ENCODE peak calls at places on chromosomes 1 and 21, in six cellular contexts. One of them, this sample, is unnamed.

GRCh38 chr21:41207401-41208388 is 39.7 kb downstream of the BACE2 start:
- DNase-seq in mucosa of gallbladder: peak
- DNase-seq in CD4-positive, alpha-beta T cell: no peak
- DNase-seq in CD8-positive, alpha-beta T cell: no peak
- DNase-seq in stimulated activated CD8-positive, alpha-beta memory T cell treated with anti-CD3 and anti-CD28 coated beads, Interleukin-4, amount 100 ng/mL, for 1 hour: no peak
- DNase-seq in stimulated activated CD4-positive, alpha-beta T cell treated with anti-CD3 and anti-CD28 coated beads, Interleukin-15, amount 100 ng/mL, for 1 hour: no peak
- DNase-seq in this sample: no peak

GRCh38 chr1:61186753-61187152 is 104.4 kb downstream of the NFIA start:
- DNase-seq in CD4-positive, alpha-beta T cell: no peak
- DNase-seq in stimulated activated CD4-positive, alpha-beta T cell treated with anti-CD3 and anti-CD28 coated beads, Interleukin-15, amount 100 ng/mL, for 1 hour: no peak
- DNase-seq in stimulated activated CD8-positive, alpha-beta memory T cell treated with anti-CD3 and anti-CD28 coated beads, Interleukin-4, amount 100 ng/mL, for 1 hour: no peak
- DNase-seq in CD8-positive, alpha-beta T cell: no peak
- DNase-seq in mucosa of gallbladder: no peak
- DNase-seq in this sample: no peak

GRCh38 chr1:210085359-210085758 is 147.2 kb upstream of the SERTAD4 start:
- DNase-seq in mucosa of gallbladder: no peak
- DNase-seq in CD4-positive, alpha-beta T cell: no peak
- DNase-seq in stimulated activated CD8-positive, alpha-beta memory T cell treated with anti-CD3 and anti-CD28 coated beads, Interleukin-4, amount 100 ng/mL, for 1 hour: no peak
- DNase-seq in CD8-positive, alpha-beta T cell: no peak
- DNase-seq in stimulated activated CD4-positive, alpha-beta T cell treated with anti-CD3 and anti-CD28 coated beads, Interleukin-15, amount 100 ng/mL, for 1 hour: no peak
- DNase-seq in this sample: no peak

GRCh38 chr1:24374891-24375786 is 38.4 kb downstream of the STPG1 start:
- DNase-seq in CD4-positive, alpha-beta T cell: no peak
- DNase-seq in stimulated activated CD8-positive, alpha-beta memory T cell treated with anti-CD3 and anti-CD28 coated beads, Interleukin-4, amount 100 ng/mL, for 1 hour: no peak
- DNase-seq in stimulated activated CD4-positive, alpha-beta T cell treated with anti-CD3 and anti-CD28 coated beads, Interleukin-15, amount 100 ng/mL, for 1 hour: no peak
- DNase-seq in mucosa of gallbladder: no peak
- DNase-seq in CD8-positive, alpha-beta T cell: no peak
- DNase-seq in this sample: no peak

GRCh38 chr1:223320959-223321358 is 43.0 kb downstream of the SUSD4 start:
- DNase-seq in stimulated activated CD8-positive, alpha-beta memory T cell treated with anti-CD3 and anti-CD28 coated beads, Interleukin-4, amount 100 ng/mL, for 1 hour: no peak
- DNase-seq in stimulated activated CD4-positive, alpha-beta T cell treated with anti-CD3 and anti-CD28 coated beads, Interleukin-15, amount 100 ng/mL, for 1 hour: no peak
- DNase-seq in mucosa of gallbladder: no peak
- DNase-seq in CD8-positive, alpha-beta T cell: no peak
- DNase-seq in CD4-positive, alpha-beta T cell: no peak
- DNase-seq in this sample: no peak

GRCh38 chr1:29245876-29246275 is 9.6 kb downstream of the PTPRU start:
- DNase-seq in CD8-positive, alpha-beta T cell: no peak
- DNase-seq in mucosa of gallbladder: peak
- DNase-seq in CD4-positive, alpha-beta T cell: no peak
- DNase-seq in stimulated activated CD4-positive, alpha-beta T cell treated with anti-CD3 and anti-CD28 coated beads, Interleukin-15, amount 100 ng/mL, for 1 hour: no peak
- DNase-seq in stimulated activated CD8-positive, alpha-beta memory T cell treated with anti-CD3 and anti-CD28 coated beads, Interleukin-4, amount 100 ng/mL, for 1 hour: no peak
- DNase-seq in this sample: no peak

GRCh38 chr1:106232128-106232527 is 824.3 kb upstream of the PRMT6 start:
- DNase-seq in CD4-positive, alpha-beta T cell: no peak
- DNase-seq in stimulated activated CD8-positive, alpha-beta memory T cell treated with anti-CD3 and anti-CD28 coated beads, Interleukin-4, amount 100 ng/mL, for 1 hour: no peak
- DNase-seq in mucosa of gallbladder: no peak
- DNase-seq in stimulated activated CD4-positive, alpha-beta T cell treated with anti-CD3 and anti-CD28 coated beads, Interleukin-15, amount 100 ng/mL, for 1 hour: no peak
- DNase-seq in CD8-positive, alpha-beta T cell: no peak
- DNase-seq in this sample: no peak

GRCh38 chr1:23384312-23385058 is 14.8 kb upstream of the ZNF436 start:
- DNase-seq in CD4-positive, alpha-beta T cell: no peak
- DNase-seq in stimulated activated CD8-positive, alpha-beta memory T cell treated with anti-CD3 and anti-CD28 coated beads, Interleukin-4, amount 100 ng/mL, for 1 hour: no peak
- DNase-seq in stimulated activated CD4-positive, alpha-beta T cell treated with anti-CD3 and anti-CD28 coated beads, Interleukin-15, amount 100 ng/mL, for 1 hour: no peak
- DNase-seq in mucosa of gallbladder: no peak
- DNase-seq in CD8-positive, alpha-beta T cell: no peak
- DNase-seq in this sample: no peak

GRCh38 chr1:45381243-45381642 is 41.0 kb upstream of the MUTYH start:
- DNase-seq in CD8-positive, alpha-beta T cell: no peak
- DNase-seq in CD4-positive, alpha-beta T cell: no peak
- DNase-seq in stimulated activated CD8-positive, alpha-beta memory T cell treated with anti-CD3 and anti-CD28 coated beads, Interleukin-4, amount 100 ng/mL, for 1 hour: no peak
- DNase-seq in mucosa of gallbladder: no peak
- DNase-seq in stimulated activated CD4-positive, alpha-beta T cell treated with anti-CD3 and anti-CD28 coated beads, Interleukin-15, amount 100 ng/mL, for 1 hour: no peak
- DNase-seq in this sample: no peak

GRCh38 chr1:109579496-109579895 is 31.1 kb downstream of the GNAI3 start:
- DNase-seq in stimulated activated CD4-positive, alpha-beta T cell treated with anti-CD3 and anti-CD28 coated beads, Interleukin-15, amount 100 ng/mL, for 1 hour: no peak
- DNase-seq in CD4-positive, alpha-beta T cell: no peak
- DNase-seq in CD8-positive, alpha-beta T cell: no peak
- DNase-seq in stimulated activated CD8-positive, alpha-beta memory T cell treated with anti-CD3 and anti-CD28 coated beads, Interleukin-4, amount 100 ng/mL, for 1 hour: no peak
- DNase-seq in mucosa of gallbladder: no peak
- DNase-seq in this sample: no peak

GRCh38 chr1:171310661-171311087 is 3.3 kb upstream of the FMO4 start:
- DNase-seq in mucosa of gallbladder: no peak
- DNase-seq in stimulated activated CD8-positive, alpha-beta memory T cell treated with anti-CD3 and anti-CD28 coated beads, Interleukin-4, amount 100 ng/mL, for 1 hour: no peak
- DNase-seq in CD4-positive, alpha-beta T cell: no peak
- DNase-seq in stimulated activated CD4-positive, alpha-beta T cell treated with anti-CD3 and anti-CD28 coated beads, Interleukin-15, amount 100 ng/mL, for 1 hour: no peak
- DNase-seq in CD8-positive, alpha-beta T cell: no peak
- DNase-seq in this sample: no peak

GRCh38 chr1:204104331-204105222 is 31.7 kb downstream of the SOX13 start:
- DNase-seq in CD8-positive, alpha-beta T cell: peak
- DNase-seq in CD4-positive, alpha-beta T cell: no peak
- DNase-seq in stimulated activated CD8-positive, alpha-beta memory T cell treated with anti-CD3 and anti-CD28 coated beads, Interleukin-4, amount 100 ng/mL, for 1 hour: no peak
- DNase-seq in stimulated activated CD4-positive, alpha-beta T cell treated with anti-CD3 and anti-CD28 coated beads, Interleukin-15, amount 100 ng/mL, for 1 hour: no peak
- DNase-seq in mucosa of gallbladder: peak
- DNase-seq in this sample: no peak

GRCh38 chr1:31159869-31160611 is 79.6 kb downstream of the NKAIN1 start:
- DNase-seq in stimulated activated CD4-positive, alpha-beta T cell treated with anti-CD3 and anti-CD28 coated beads, Interleukin-15, amount 100 ng/mL, for 1 hour: no peak
- DNase-seq in stimulated activated CD8-positive, alpha-beta memory T cell treated with anti-CD3 and anti-CD28 coated beads, Interleukin-4, amount 100 ng/mL, for 1 hour: no peak
- DNase-seq in mucosa of gallbladder: no peak
- DNase-seq in CD4-positive, alpha-beta T cell: no peak
- DNase-seq in CD8-positive, alpha-beta T cell: no peak
- DNase-seq in this sample: no peak

GRCh38 chr1:2470290-2471158 is 5.6 kb upstream of the PLCH2 start:
- DNase-seq in CD4-positive, alpha-beta T cell: no peak
- DNase-seq in CD8-positive, alpha-beta T cell: no peak
- DNase-seq in stimulated activated CD4-positive, alpha-beta T cell treated with anti-CD3 and anti-CD28 coated beads, Interleukin-15, amount 100 ng/mL, for 1 hour: no peak
- DNase-seq in mucosa of gallbladder: no peak
- DNase-seq in stimulated activated CD8-positive, alpha-beta memory T cell treated with anti-CD3 and anti-CD28 coated beads, Interleukin-4, amount 100 ng/mL, for 1 hour: no peak
- DNase-seq in this sample: no peak

GRCh38 chr1:215899901-215900300 is 332.8 kb downstream of the KCTD3 start:
- DNase-seq in stimulated activated CD8-positive, alpha-beta memory T cell treated with anti-CD3 and anti-CD28 coated beads, Interleukin-4, amount 100 ng/mL, for 1 hour: no peak
- DNase-seq in CD4-positive, alpha-beta T cell: no peak
- DNase-seq in mucosa of gallbladder: no peak
- DNase-seq in CD8-positive, alpha-beta T cell: no peak
- DNase-seq in stimulated activated CD4-positive, alpha-beta T cell treated with anti-CD3 and anti-CD28 coated beads, Interleukin-15, amount 100 ng/mL, for 1 hour: no peak
- DNase-seq in this sample: no peak

GRCh38 chr1:165842363-165843129 is 15.1 kb downstream of the UCK2 start:
- DNase-seq in mucosa of gallbladder: no peak
- DNase-seq in CD8-positive, alpha-beta T cell: no peak
- DNase-seq in stimulated activated CD8-positive, alpha-beta memory T cell treated with anti-CD3 and anti-CD28 coated beads, Interleukin-4, amount 100 ng/mL, for 1 hour: no peak
- DNase-seq in stimulated activated CD4-positive, alpha-beta T cell treated with anti-CD3 and anti-CD28 coated beads, Interleukin-15, amount 100 ng/mL, for 1 hour: no peak
- DNase-seq in CD4-positive, alpha-beta T cell: no peak
- DNase-seq in this sample: no peak

GRCh38 chr1:233972951-233973635 is 68.6 kb downstream of the SLC35F3 start:
- DNase-seq in mucosa of gallbladder: no peak
- DNase-seq in stimulated activated CD8-positive, alpha-beta memory T cell treated with anti-CD3 and anti-CD28 coated beads, Interleukin-4, amount 100 ng/mL, for 1 hour: no peak
- DNase-seq in CD4-positive, alpha-beta T cell: no peak
- DNase-seq in CD8-positive, alpha-beta T cell: no peak
- DNase-seq in stimulated activated CD4-positive, alpha-beta T cell treated with anti-CD3 and anti-CD28 coated beads, Interleukin-15, amount 100 ng/mL, for 1 hour: no peak
- DNase-seq in this sample: no peak

GRCh38 chr1:197145451-197146029 is 929 bp downstream of the ASPM start:
- DNase-seq in stimulated activated CD4-positive, alpha-beta T cell treated with anti-CD3 and anti-CD28 coated beads, Interleukin-15, amount 100 ng/mL, for 1 hour: no peak
- DNase-seq in stimulated activated CD8-positive, alpha-beta memory T cell treated with anti-CD3 and anti-CD28 coated beads, Interleukin-4, amount 100 ng/mL, for 1 hour: no peak
- DNase-seq in CD4-positive, alpha-beta T cell: no peak
- DNase-seq in mucosa of gallbladder: no peak
- DNase-seq in CD8-positive, alpha-beta T cell: no peak
- DNase-seq in this sample: no peak